ENCODE peak calls at places on chromosomes 1 and 21, in eight cellular contexts. One of them, this sample, is unnamed.

GRCh38 chr1:54460346-54460745 is 54.2 kb upstream of the SSBP3 start:
- DNase-seq in T-helper 9 cell: peak; percentile 46
- DNase-seq in mesenteric fat pad: no peak
- DNase-seq in CD4-positive, alpha-beta T cell: peak; percentile 28
- DNase-seq in brain microvascular endothelial cell: no peak
- DNase-seq in left colon: no peak
- DNase-seq in DMS79 treated with DMSO at 0.1 percent for 48 hours: no peak
- DNase-seq in AML-193: no peak
- DNase-seq in this sample: no peak

GRCh38 chr1:163178628-163179027 is 24.1 kb downstream of the RGS5 start:
- DNase-seq in mesenteric fat pad: no peak
- DNase-seq in DMS79 treated with DMSO at 0.1 percent for 48 hours: no peak
- DNase-seq in T-helper 9 cell: no peak
- DNase-seq in AML-193: peak; percentile 49
- DNase-seq in brain microvascular endothelial cell: no peak
- DNase-seq in CD4-positive, alpha-beta T cell: no peak
- DNase-seq in left colon: no peak
- DNase-seq in this sample: no peak

GRCh38 chr1:45840704-45841103 is 37.3 kb downstream of the MAST2 start:
- DNase-seq in left colon: no peak
- DNase-seq in AML-193: no peak
- DNase-seq in brain microvascular endothelial cell: no peak
- DNase-seq in CD4-positive, alpha-beta T cell: no peak
- DNase-seq in T-helper 9 cell: no peak
- DNase-seq in mesenteric fat pad: no peak
- DNase-seq in DMS79 treated with DMSO at 0.1 percent for 48 hours: peak; percentile 86
- DNase-seq in this sample: peak; percentile 51

GRCh38 chr1:211685823-211686222 is 10.4 kb upstream of the NEK2 start:
- DNase-seq in CD4-positive, alpha-beta T cell: no peak
- DNase-seq in T-helper 9 cell: no peak
- DNase-seq in DMS79 treated with DMSO at 0.1 percent for 48 hours: no peak
- DNase-seq in brain microvascular endothelial cell: no peak
- DNase-seq in left colon: no peak
- DNase-seq in mesenteric fat pad: no peak
- DNase-seq in AML-193: no peak
- DNase-seq in this sample: no peak

GRCh38 chr1:45685308-45686080 is 839 bp downstream of the GPBP1L1 start:
- DNase-seq in DMS79 treated with DMSO at 0.1 percent for 48 hours: no peak
- DNase-seq in CD4-positive, alpha-beta T cell: no peak
- DNase-seq in AML-193: no peak
- DNase-seq in T-helper 9 cell: no peak
- DNase-seq in brain microvascular endothelial cell: peak; percentile 2
- DNase-seq in mesenteric fat pad: no peak
- DNase-seq in left colon: peak; percentile 29
- DNase-seq in this sample: peak; percentile 9

GRCh38 chr1:233281711-233282581 is 13.6 kb downstream of the PCNX2 start:
- DNase-seq in brain microvascular endothelial cell: peak; percentile 70
- DNase-seq in DMS79 treated with DMSO at 0.1 percent for 48 hours: no peak
- DNase-seq in left colon: no peak
- DNase-seq in mesenteric fat pad: no peak
- DNase-seq in CD4-positive, alpha-beta T cell: no peak
- DNase-seq in AML-193: no peak
- DNase-seq in T-helper 9 cell: peak; percentile 1
- DNase-seq in this sample: no peak

GRCh38 chr21:44700101-44701022 is 3.4 kb downstream of the KRTAP10-12 start:
- DNase-seq in T-helper 9 cell: no peak
- DNase-seq in brain microvascular endothelial cell: no peak
- DNase-seq in mesenteric fat pad: peak; percentile 76
- DNase-seq in AML-193: no peak
- DNase-seq in CD4-positive, alpha-beta T cell: no peak
- DNase-seq in DMS79 treated with DMSO at 0.1 percent for 48 hours: no peak
- DNase-seq in left colon: no peak
- DNase-seq in this sample: no peak

GRCh38 chr1:217660353-217661062 is 29.4 kb downstream of the SPATA17 start:
- DNase-seq in brain microvascular endothelial cell: peak; percentile 32
- DNase-seq in left colon: no peak
- DNase-seq in T-helper 9 cell: no peak
- DNase-seq in mesenteric fat pad: no peak
- DNase-seq in AML-193: no peak
- DNase-seq in DMS79 treated with DMSO at 0.1 percent for 48 hours: no peak
- DNase-seq in CD4-positive, alpha-beta T cell: no peak
- DNase-seq in this sample: no peak

GRCh38 chr1:237126180-237126579 is 84.2 kb downstream of the RYR2 start:
- DNase-seq in DMS79 treated with DMSO at 0.1 percent for 48 hours: no peak
- DNase-seq in brain microvascular endothelial cell: no peak
- DNase-seq in CD4-positive, alpha-beta T cell: no peak
- DNase-seq in T-helper 9 cell: no peak
- DNase-seq in left colon: no peak
- DNase-seq in AML-193: no peak
- DNase-seq in mesenteric fat pad: no peak
- DNase-seq in this sample: no peak

GRCh38 chr1:58583496-58583895 is 6.4 kb upstream of the TACSTD2 start:
- DNase-seq in brain microvascular endothelial cell: no peak
- DNase-seq in left colon: no peak
- DNase-seq in AML-193: peak; percentile 92
- DNase-seq in CD4-positive, alpha-beta T cell: no peak
- DNase-seq in DMS79 treated with DMSO at 0.1 percent for 48 hours: no peak
- DNase-seq in mesenteric fat pad: no peak
- DNase-seq in T-helper 9 cell: no peak
- DNase-seq in this sample: no peak

GRCh38 chr1:12496154-12496961 is 121.7 kb downstream of the DHRS3 start:
- DNase-seq in DMS79 treated with DMSO at 0.1 percent for 48 hours: no peak
- DNase-seq in brain microvascular endothelial cell: peak; percentile 63
- DNase-seq in AML-193: no peak
- DNase-seq in T-helper 9 cell: no peak
- DNase-seq in CD4-positive, alpha-beta T cell: no peak
- DNase-seq in mesenteric fat pad: no peak
- DNase-seq in left colon: no peak
- DNase-seq in this sample: peak; percentile 22

GRCh38 chr1:33324677-33325417 is 3.9 kb upstream of the A3GALT2 start:
- DNase-seq in CD4-positive, alpha-beta T cell: no peak
- DNase-seq in brain microvascular endothelial cell: no peak
- DNase-seq in T-helper 9 cell: no peak
- DNase-seq in AML-193: no peak
- DNase-seq in DMS79 treated with DMSO at 0.1 percent for 48 hours: no peak
- DNase-seq in left colon: no peak
- DNase-seq in mesenteric fat pad: no peak
- DNase-seq in this sample: no peak

GRCh38 chr1:22241250-22241649 is 98.4 kb upstream of the WNT4 start:
- DNase-seq in left colon: no peak
- DNase-seq in brain microvascular endothelial cell: no peak
- DNase-seq in CD4-positive, alpha-beta T cell: no peak
- DNase-seq in AML-193: no peak
- DNase-seq in DMS79 treated with DMSO at 0.1 percent for 48 hours: no peak
- DNase-seq in T-helper 9 cell: no peak
- DNase-seq in mesenteric fat pad: no peak
- DNase-seq in this sample: no peak

GRCh38 chr1:33615546-33615945 is 143.1 kb downstream of the ZSCAN20 start:
- DNase-seq in DMS79 treated with DMSO at 0.1 percent for 48 hours: no peak
- DNase-seq in AML-193: no peak
- DNase-seq in mesenteric fat pad: no peak
- DNase-seq in left colon: no peak
- DNase-seq in T-helper 9 cell: no peak
- DNase-seq in brain microvascular endothelial cell: no peak
- DNase-seq in CD4-positive, alpha-beta T cell: no peak
- DNase-seq in this sample: no peak

GRCh38 chr1:24417681-24418080 is 2.1 kb downstream of the NIPAL3 start:
- DNase-seq in mesenteric fat pad: no peak
- DNase-seq in brain microvascular endothelial cell: peak; percentile 27
- DNase-seq in left colon: no peak
- DNase-seq in CD4-positive, alpha-beta T cell: no peak
- DNase-seq in T-helper 9 cell: no peak
- DNase-seq in DMS79 treated with DMSO at 0.1 percent for 48 hours: peak; percentile 57
- DNase-seq in AML-193: no peak
- DNase-seq in this sample: no peak

GRCh38 chr1:53091841-53092645 is 30.0 kb downstream of the PODN start:
- DNase-seq in CD4-positive, alpha-beta T cell: no peak
- DNase-seq in T-helper 9 cell: no peak
- DNase-seq in mesenteric fat pad: no peak
- DNase-seq in brain microvascular endothelial cell: no peak
- DNase-seq in left colon: no peak
- DNase-seq in AML-193: no peak
- DNase-seq in DMS79 treated with DMSO at 0.1 percent for 48 hours: no peak
- DNase-seq in this sample: no peak

GRCh38 chr1:14822493-14822892 is 224.0 kb downstream of the KAZN start:
- DNase-seq in mesenteric fat pad: no peak
- DNase-seq in DMS79 treated with DMSO at 0.1 percent for 48 hours: no peak
- DNase-seq in T-helper 9 cell: no peak
- DNase-seq in brain microvascular endothelial cell: no peak
- DNase-seq in AML-193: no peak
- DNase-seq in left colon: no peak
- DNase-seq in CD4-positive, alpha-beta T cell: no peak
- DNase-seq in this sample: no peak

GRCh38 chr1:228079601-228080263 is 2.8 kb upstream of the ARF1 start:
- DNase-seq in CD4-positive, alpha-beta T cell: no peak
- DNase-seq in mesenteric fat pad: peak; percentile 45
- DNase-seq in left colon: no peak
- DNase-seq in T-helper 9 cell: no peak
- DNase-seq in DMS79 treated with DMSO at 0.1 percent for 48 hours: no peak
- DNase-seq in brain microvascular endothelial cell: no peak
- DNase-seq in AML-193: no peak
- DNase-seq in this sample: no peak

GRCh38 chr1:235843458-235843857 is 23.2 kb downstream of the LYST start:
- DNase-seq in DMS79 treated with DMSO at 0.1 percent for 48 hours: peak; percentile 62
- DNase-seq in T-helper 9 cell: no peak
- DNase-seq in AML-193: no peak
- DNase-seq in left colon: no peak
- DNase-seq in brain microvascular endothelial cell: peak; percentile 29
- DNase-seq in mesenteric fat pad: no peak
- DNase-seq in CD4-positive, alpha-beta T cell: no peak
- DNase-seq in this sample: peak; percentile 14

GRCh38 chr1:195851804-195852203 is 756.4 kb downstream of the KCNT2 start:
- DNase-seq in left colon: no peak
- DNase-seq in AML-193: no peak
- DNase-seq in CD4-positive, alpha-beta T cell: no peak
- DNase-seq in T-helper 9 cell: no peak
- DNase-seq in brain microvascular endothelial cell: no peak
- DNase-seq in DMS79 treated with DMSO at 0.1 percent for 48 hours: no peak
- DNase-seq in mesenteric fat pad: no peak
- DNase-seq in this sample: no peak

GRCh38 chr1:7534061-7534825 is 236.9 kb upstream of the VAMP3 start:
- DNase-seq in mesenteric fat pad: no peak
- DNase-seq in left colon: no peak
- DNase-seq in DMS79 treated with DMSO at 0.1 percent for 48 hours: no peak
- DNase-seq in brain microvascular endothelial cell: no peak
- DNase-seq in CD4-positive, alpha-beta T cell: no peak
- DNase-seq in AML-193: no peak
- DNase-seq in T-helper 9 cell: no peak
- DNase-seq in this sample: no peak

GRCh38 chr1:92299477-92300125 is 742 bp downstream of the RPAP2 start:
- DNase-seq in DMS79 treated with DMSO at 0.1 percent for 48 hours: no peak
- DNase-seq in brain microvascular endothelial cell: no peak
- DNase-seq in CD4-positive, alpha-beta T cell: no peak
- DNase-seq in mesenteric fat pad: no peak
- DNase-seq in T-helper 9 cell: no peak
- DNase-seq in left colon: no peak
- DNase-seq in AML-193: no peak
- DNase-seq in this sample: no peak

GRCh38 chr1:3497521-3497920 is 43.1 kb downstream of the ARHGEF16 start:
- DNase-seq in brain microvascular endothelial cell: no peak
- DNase-seq in left colon: no peak
- DNase-seq in AML-193: no peak
- DNase-seq in T-helper 9 cell: no peak
- DNase-seq in mesenteric fat pad: no peak
- DNase-seq in DMS79 treated with DMSO at 0.1 percent for 48 hours: no peak
- DNase-seq in CD4-positive, alpha-beta T cell: no peak
- DNase-seq in this sample: no peak

GRCh38 chr1:64834734-64835133 is 89.9 kb downstream of the RAVER2 start:
- DNase-seq in T-helper 9 cell: no peak
- DNase-seq in CD4-positive, alpha-beta T cell: no peak
- DNase-seq in AML-193: no peak
- DNase-seq in brain microvascular endothelial cell: peak; percentile 69
- DNase-seq in left colon: no peak
- DNase-seq in DMS79 treated with DMSO at 0.1 percent for 48 hours: no peak
- DNase-seq in mesenteric fat pad: no peak
- DNase-seq in this sample: no peak

GRCh38 chr1:201648911-201649775 is 110.2 kb downstream of the NAV1 start:
- DNase-seq in mesenteric fat pad: no peak
- DNase-seq in T-helper 9 cell: no peak
- DNase-seq in left colon: peak; percentile 54
- DNase-seq in DMS79 treated with DMSO at 0.1 percent for 48 hours: peak; percentile 32
- DNase-seq in brain microvascular endothelial cell: no peak
- DNase-seq in CD4-positive, alpha-beta T cell: no peak
- DNase-seq in AML-193: no peak
- DNase-seq in this sample: no peak

GRCh38 chr1:186722711-186723309 is 42.6 kb upstream of the PTGS2 start:
- DNase-seq in T-helper 9 cell: no peak
- DNase-seq in AML-193: peak; percentile 37
- DNase-seq in CD4-positive, alpha-beta T cell: no peak
- DNase-seq in brain microvascular endothelial cell: peak; percentile 73
- DNase-seq in left colon: peak; percentile 6
- DNase-seq in mesenteric fat pad: no peak
- DNase-seq in DMS79 treated with DMSO at 0.1 percent for 48 hours: no peak
- DNase-seq in this sample: peak; percentile 6

GRCh38 chr1:21264913-21265312 is 25.4 kb downstream of the ECE1 start:
- DNase-seq in CD4-positive, alpha-beta T cell: no peak
- DNase-seq in T-helper 9 cell: no peak
- DNase-seq in DMS79 treated with DMSO at 0.1 percent for 48 hours: no peak
- DNase-seq in brain microvascular endothelial cell: peak; percentile 66
- DNase-seq in mesenteric fat pad: no peak
- DNase-seq in left colon: no peak
- DNase-seq in AML-193: no peak
- DNase-seq in this sample: no peak

This sample was measured in germinal center.